ENCODE peak calls at places on chromosomes 13 and 19, in six cellular contexts. One of them, this sample, is unnamed.

GRCh38 chr19:1360126-1360817 is 23.4 kb upstream of the NDUFS7 start:
- DNase-seq in CD8-positive, alpha-beta T cell: no peak
- DNase-seq in NT2/D1: no peak
- DNase-seq in amniotic stem cell: no peak
- DNase-seq in left cardiac atrium: no peak
- DNase-seq in nephron progenitor cell: no peak
- DNase-seq in this sample: no peak

GRCh38 chr19:13093407-13094284 is 9.0 kb downstream of the LYL1 start:
- DNase-seq in CD8-positive, alpha-beta T cell: peak
- DNase-seq in NT2/D1: peak
- DNase-seq in amniotic stem cell: peak
- DNase-seq in left cardiac atrium: peak
- DNase-seq in nephron progenitor cell: peak
- DNase-seq in this sample: peak

GRCh38 chr13:30341815-30342570 is 34.6 kb upstream of the KATNAL1 start:
- DNase-seq in CD8-positive, alpha-beta T cell: no peak
- DNase-seq in NT2/D1: no peak
- DNase-seq in amniotic stem cell: peak
- DNase-seq in left cardiac atrium: peak
- DNase-seq in nephron progenitor cell: no peak
- DNase-seq in this sample: peak

GRCh38 chr19:35955881-35956634 is 19.9 kb downstream of the LRFN3 start:
- DNase-seq in CD8-positive, alpha-beta T cell: no peak
- DNase-seq in NT2/D1: no peak
- DNase-seq in amniotic stem cell: no peak
- DNase-seq in left cardiac atrium: no peak
- DNase-seq in nephron progenitor cell: no peak
- DNase-seq in this sample: no peak

GRCh38 chr19:2047449-2048103 is 3.5 kb downstream of the MKNK2 start:
- DNase-seq in CD8-positive, alpha-beta T cell: no peak
- DNase-seq in NT2/D1: no peak
- DNase-seq in amniotic stem cell: no peak
- DNase-seq in left cardiac atrium: peak
- DNase-seq in nephron progenitor cell: no peak
- DNase-seq in this sample: peak

GRCh38 chr13:48234652-48235099 is 1.7 kb downstream of the ITM2B start:
- DNase-seq in CD8-positive, alpha-beta T cell: no peak
- DNase-seq in NT2/D1: no peak
- DNase-seq in amniotic stem cell: no peak
- DNase-seq in left cardiac atrium: no peak
- DNase-seq in nephron progenitor cell: no peak
- DNase-seq in this sample: no peak

GRCh38 chr13:94711561-94712286 is 621 bp downstream of the SOX21 start:
- DNase-seq in CD8-positive, alpha-beta T cell: no peak
- DNase-seq in NT2/D1: no peak
- DNase-seq in amniotic stem cell: no peak
- DNase-seq in left cardiac atrium: no peak
- DNase-seq in nephron progenitor cell: no peak
- DNase-seq in this sample: no peak

GRCh38 chr13:104525467-104525866 is 1459.2 kb upstream of the SLC10A2 start:
- DNase-seq in CD8-positive, alpha-beta T cell: no peak
- DNase-seq in NT2/D1: no peak
- DNase-seq in amniotic stem cell: no peak
- DNase-seq in left cardiac atrium: no peak
- DNase-seq in nephron progenitor cell: no peak
- DNase-seq in this sample: no peak

GRCh38 chr19:58154287-58154678 is 3.7 kb upstream of the ZNF329 start:
- DNase-seq in CD8-positive, alpha-beta T cell: no peak
- DNase-seq in NT2/D1: peak
- DNase-seq in amniotic stem cell: no peak
- DNase-seq in left cardiac atrium: peak
- DNase-seq in nephron progenitor cell: no peak
- DNase-seq in this sample: peak

GRCh38 chr19:36142046-36142445 is 2.2 kb downstream of the CAPNS1 start:
- DNase-seq in CD8-positive, alpha-beta T cell: no peak
- DNase-seq in NT2/D1: no peak
- DNase-seq in amniotic stem cell: no peak
- DNase-seq in left cardiac atrium: no peak
- DNase-seq in nephron progenitor cell: no peak
- DNase-seq in this sample: no peak